ENCODE peak calls at places on chromosomes 2 and 18, in seven cellular contexts. X, K, R, H, P, G and M are unnamed samples. For H3K4me1, the result is how much of the 10 kb centered on the place peaks cover.

GRCh38 chr2:147937744-147938349 is 82.7 kb downstream of the ORC4 start:
- DNase-seq in X (no peak), K (no peak), R (no peak), H (no peak), P (no peak), G (no peak), M (no peak)

GRCh38 chr2:9539530-9539929 is 16.1 kb downstream of the ADAM17 start:
- DNase-seq in X (no peak), K (no peak), R (no peak), H (no peak), P (no peak), G (no peak), M (no peak)

GRCh38 chr2:105576440-105577241 is 168.1 kb upstream of the NCK2 start:
- DNase-seq in X (no peak), K (no peak), R (no peak), H (no peak), P (peak), G (no peak), M (no peak)

GRCh38 chr18:24227976-24228660 is 89.3 kb downstream of the CABYR start:
- DNase-seq in X (no peak), K (no peak), R (no peak), H (no peak), P (no peak), G (no peak), M (no peak)

GRCh38 chr18:77127769-77128671 is 4.6 kb downstream of the MBP start:
- DNase-seq in X (peak), K (peak), R (no peak), H (peak), P (peak), G (no peak), M (no peak)

GRCh38 chr2:51649366-51649765 is 617.4 kb upstream of the NRXN1 start:
- DNase-seq in X (no peak), K (no peak), R (no peak), H (no peak), P (no peak), G (no peak), M (no peak)

GRCh38 chr2:176763871-176764404 is 448.7 kb upstream of the HNRNPA3 start:
- DNase-seq in X (no peak), K (no peak), R (no peak), H (no peak), P (no peak), G (no peak), M (no peak)

GRCh38 chr18:70659026-70659726 is 370.3 kb downstream of the SOCS6 start:
- DNase-seq in X (peak), K (no peak), R (no peak), H (no peak), P (peak), G (no peak), M (no peak)

GRCh38 chr18:62372156-62372555 is 47.0 kb downstream of the TNFRSF11A start:
- DNase-seq in X (no peak), K (no peak), R (no peak), H (no peak), P (no peak), G (no peak), M (no peak)

GRCh38 chr2:236454076-236454475 is 115.5 kb upstream of the ACKR3 start:
- DNase-seq in X (no peak), K (no peak), R (no peak), H (no peak), P (no peak), G (no peak), M (no peak)

GRCh38 chr2:18885457-18885856 is 296.1 kb upstream of the NT5C1B start:
- DNase-seq in X (no peak), K (no peak), R (no peak), H (no peak), P (no peak), G (no peak), M (no peak)

GRCh38 chr2:240220371-240220770 is 79.9 kb upstream of the OTOS start:
- DNase-seq in X (no peak), K (peak), R (no peak), H (no peak), P (no peak), G (no peak), M (no peak)

GRCh38 chr2:224982226-224982625 is 60.0 kb downstream of the DOCK10 start:
- DNase-seq in X (no peak), K (no peak), R (no peak), H (no peak), P (no peak), G (no peak), M (no peak)

GRCh38 chr2:9782197-9782719 is 61.0 kb upstream of the TAF1B start:
- DNase-seq in X (no peak), K (no peak), R (no peak), H (no peak), P (no peak), G (no peak), M (peak)

GRCh38 chr18:21502661-21503060 is 97.8 kb downstream of the ESCO1 start:
- DNase-seq in X (no peak), K (no peak), R (no peak), H (no peak), P (no peak), G (no peak), M (no peak)

GRCh38 chr2:38524580-38524979 is 78.1 kb downstream of the HNRNPLL start:
- DNase-seq in X (no peak), K (no peak), R (no peak), H (no peak), P (no peak), G (no peak), M (no peak)

GRCh38 chr2:241764272-241765241 is 12.1 kb upstream of the GAL3ST2 start:
- DNase-seq in X (no peak), K (no peak), R (no peak), H (no peak), P (no peak), G (no peak), M (no peak)

GRCh38 chr2:232229296-232229916 is 149.1 kb upstream of the ALPP start:
- DNase-seq in X (peak), K (no peak), R (no peak), H (no peak), P (no peak), G (no peak), M (no peak)

GRCh38 chr2:9401059-9401547 is 22.2 kb downstream of the ITGB1BP1 start:
- DNase-seq in X (no peak), K (no peak), R (no peak), H (no peak), P (no peak), G (no peak), M (no peak)

GRCh38 chr2:224646242-224646846 is 61.2 kb upstream of the CUL3 start:
- DNase-seq in X (no peak), K (no peak), R (no peak), H (no peak), P (no peak), G (no peak), M (no peak)

GRCh38 chr2:15189236-15189635 is 371.9 kb downstream of the NBAS start:
- DNase-seq in X (no peak), K (no peak), R (no peak), H (no peak), P (no peak), G (no peak), M (no peak)

GRCh38 chr18:47254341-47254939 is 3.0 kb upstream of the SKOR2 start:
- DNase-seq in X (peak), K (peak), R (no peak), H (no peak), P (no peak), G (no peak), M (no peak)

GRCh38 chr18:12460874-12461273 is 53.1 kb downstream of the PRELID3A start:
- DNase-seq in X (peak), K (no peak), R (no peak), H (no peak), P (no peak), G (no peak), M (no peak)

GRCh38 chr2:101386599-101387150 is 628 bp downstream of the CREG2 start:
- DNase-seq in X (no peak), K (no peak), R (no peak), H (no peak), P (no peak), G (no peak), M (no peak)

GRCh38 chr2:33278245-33278943 is 198.1 kb upstream of the RASGRP3 start:
- DNase-seq in X (peak), K (no peak), R (no peak), H (peak), P (no peak), G (no peak), M (no peak)

GRCh38 chr2:88615822-88616221 is 11.4 kb downstream of the EIF2AK3 start:
- DNase-seq in X (no peak), K (no peak), R (no peak), H (no peak), P (no peak), G (no peak), M (no peak)

GRCh38 chr2:241272722-241273551 is 42.5 kb downstream of the HDLBP start:
- DNase-seq in X (peak), K (peak), R (peak), H (peak), P (peak), G (no peak), M (peak)

GRCh38 chr2:209721497-209721896 is 50.1 kb upstream of the UNC80 start:
- DNase-seq in X (no peak), K (no peak), R (no peak), H (no peak), P (no peak), G (no peak), M (no peak)

GRCh38 chr2:177239934-177240600 is 24.5 kb downstream of the NFE2L2 start:
- DNase-seq in X (peak), K (no peak), R (peak), H (peak), P (no peak), G (peak), M (peak)

GRCh38 chr2:163255086-163255485 is 416.5 kb upstream of the KCNH7 start:
- DNase-seq in X (no peak), K (no peak), R (no peak), H (no peak), P (no peak), G (no peak), M (no peak)

GRCh38 chr2:167862787-167863186 is 384.6 kb downstream of the STK39 start:
- DNase-seq in X (no peak), K (no peak), R (no peak), H (no peak), P (no peak), G (no peak), M (no peak)

GRCh38 chr2:158025263-158025996 is 76.2 kb upstream of the UPP2 start:
- DNase-seq in X (no peak), K (no peak), R (no peak), H (no peak), P (no peak), G (no peak), M (no peak)

GRCh38 chr18:37709740-37710139 is 144.1 kb upstream of the CELF4 start:
- DNase-seq in X (no peak), K (no peak), R (no peak), H (no peak), P (no peak), G (no peak), M (no peak)

GRCh38 chr2:145158051-145158586 is 638.2 kb upstream of the ZEB2 start:
- DNase-seq in X (peak), K (peak), R (peak), H (peak), P (no peak), G (no peak), M (no peak)

GRCh38 chr2:234454433-234454832 is 42.4 kb downstream of the ARL4C start:
- DNase-seq in X (no peak), K (no peak), R (no peak), H (no peak), P (no peak), G (no peak), M (no peak)

GRCh38 chr2:110105608-110106467 is 9.8 kb downstream of the MALL start:
- DNase-seq in X (no peak), K (no peak), R (no peak), H (no peak), P (no peak), G (no peak), M (no peak)

GRCh38 chr2:72980535-72981217 is 63.4 kb downstream of the EMX1 start:
- DNase-seq in X (no peak), K (no peak), R (no peak), H (no peak), P (no peak), G (no peak), M (no peak)
- H3K27ac ChIP-seq in X (no peak), K (no peak), R (no peak), H (no peak), P (no peak), G (no peak), M (no peak)

GRCh38 chr2:46652514-46653170 is 173.3 kb downstream of the TMEM247 start:
- DNase-seq in X (no peak), K (no peak), R (no peak), H (no peak), P (no peak), G (no peak), M (no peak)

GRCh38 chr2:46653539-46653938 is 174.2 kb downstream of the TMEM247 start:
- DNase-seq in X (no peak), K (no peak), R (no peak), H (no peak), P (no peak), G (no peak), M (no peak)

GRCh38 chr2:46656640-46657039 is 177.3 kb downstream of the TMEM247 start:
- DNase-seq in X (no peak), K (no peak), R (no peak), H (no peak), P (no peak), G (no peak), M (no peak)

GRCh38 chr2:46657042-46657504 is 177.7 kb downstream of the TMEM247 start:
- DNase-seq in X (no peak), K (no peak), R (no peak), H (peak), P (no peak), G (no peak), M (no peak)

GRCh38 chr2:46655551-46656436 is 176.4 kb downstream of the TMEM247 start:
- DNase-seq in X (no peak), K (no peak), R (no peak), H (no peak), P (no peak), G (no peak), M (no peak)
- H3K4me3 ChIP-seq in X (no peak), K (no peak), R (no peak), H (no peak), P (no peak), G (no peak), M (no peak)

GRCh38 chr2:48344441-48344756 is 185.6 kb upstream of the STON1 start:
- DNase-seq in X (no peak), K (no peak), R (no peak), H (no peak), P (no peak), G (no peak), M (no peak)

GRCh38 chr2:48343571-48344440 is 186.1 kb upstream of the STON1 start:
- DNase-seq in X (no peak), K (no peak), R (no peak), H (no peak), P (no peak), G (no peak), M (no peak)

GRCh38 chr2:48345176-48345575 is 184.8 kb upstream of the STON1 start:
- DNase-seq in X (no peak), K (no peak), R (no peak), H (no peak), P (no peak), G (no peak), M (no peak)

GRCh38 chr2:48347712-48348111 is 182.2 kb upstream of the STON1 start:
- DNase-seq in X (no peak), K (no peak), R (no peak), H (no peak), P (no peak), G (no peak), M (no peak)

DNA sequence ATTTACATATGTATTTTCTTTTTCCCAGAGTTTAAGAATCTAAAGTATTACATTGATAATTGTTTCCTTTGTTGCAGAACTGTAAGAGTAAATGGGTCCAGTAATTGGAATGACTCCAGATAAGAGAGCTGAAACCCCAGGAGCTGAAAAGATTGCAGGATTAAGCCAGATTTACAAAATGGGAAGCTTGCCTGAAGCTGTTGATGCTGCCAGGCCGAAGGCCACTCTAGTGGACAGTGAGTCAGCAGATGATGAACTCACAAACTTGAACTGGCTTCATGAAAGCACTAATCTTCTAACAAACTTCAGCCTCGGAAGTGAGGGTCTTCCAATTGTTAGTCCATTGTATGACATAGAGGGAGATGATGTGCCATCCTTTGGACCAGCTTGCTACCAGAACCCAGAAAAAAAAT is 183.8 kb upstream of the STON1 start:
- DNase-seq in X (peak), K (no peak), R (no peak), H (peak), P (no peak), G (no peak), M (no peak)
- H3K4me1 ChIP-seq in X (half or more), K (under half), R (under half), H (under half), P (under half), G (under half), M (under half)

GRCh38 chr2:230888824-230889400 is 24.2 kb downstream of the ITM2C start:
- DNase-seq in X (no peak), K (no peak), R (no peak), H (no peak), P (no peak), G (no peak), M (no peak)

GRCh38 chr2:230886207-230886606 is 21.5 kb downstream of the ITM2C start:
- DNase-seq in X (no peak), K (no peak), R (no peak), H (no peak), P (no peak), G (no peak), M (no peak)

GRCh38 chr2:230886641-230887040 is 21.9 kb downstream of the ITM2C start:
- DNase-seq in X (no peak), K (no peak), R (no peak), H (no peak), P (no peak), G (no peak), M (no peak)

GRCh38 chr2:230885467-230886130 is 20.9 kb downstream of the ITM2C start:
- DNase-seq in X (no peak), K (no peak), R (no peak), H (no peak), P (no peak), G (no peak), M (no peak)

GRCh38 chr2:230887361-230887760 is 22.6 kb downstream of the ITM2C start:
- DNase-seq in X (no peak), K (no peak), R (no peak), H (no peak), P (no peak), G (no peak), M (no peak)
- H3K27ac ChIP-seq in X (no peak), K (no peak), R (no peak), H (no peak), P (no peak), G (no peak), M (no peak)

GRCh38 chr2:134228493-134228903 is 25.4 kb upstream of the MGAT5 start:
- DNase-seq in X (no peak), K (no peak), R (no peak), H (no peak), P (no peak), G (no peak), M (no peak)
- H3K4me3 ChIP-seq in X (no peak), K (no peak), R (no peak), H (no peak), P (no peak), G (no peak), M (no peak)

GRCh38 chr2:126658316-126658909 is 2.5 kb downstream of the GYPC start:
- DNase-seq in X (no peak), K (no peak), R (no peak), H (no peak), P (no peak), G (no peak), M (no peak)
- H3K4me1 ChIP-seq in X (half or more), K (half or more), R (under half), H (under half), P (half or more), G (half or more), M (under half)

GRCh38 chr2:217858519-217859466 is 144.0 kb downstream of the TNS1 start:
- DNase-seq in X (peak), K (peak), R (peak), H (peak), P (no peak), G (no peak), M (no peak)
- H3K27ac ChIP-seq in X (peak), K (peak), R (peak), H (peak), P (no peak), G (peak), M (no peak)

GRCh38 chr2:27714053-27714452 is 50.4 kb downstream of the SLC4A1AP start:
- DNase-seq in X (no peak), K (no peak), R (no peak), H (no peak), P (no peak), G (no peak), M (no peak)

GRCh38 chr2:27715318-27716165 is 51.9 kb downstream of the SLC4A1AP start:
- DNase-seq in X (peak), K (no peak), R (no peak), H (peak), P (no peak), G (no peak), M (no peak)

GRCh38 chr2:27717070-27717453 is 53.4 kb downstream of the SLC4A1AP start:
- DNase-seq in X (peak), K (no peak), R (no peak), H (no peak), P (no peak), G (no peak), M (no peak)

GRCh38 chr2:27714851-27715291 is 51.2 kb downstream of the SLC4A1AP start:
- DNase-seq in X (no peak), K (no peak), R (no peak), H (no peak), P (no peak), G (no peak), M (no peak)

DNA sequence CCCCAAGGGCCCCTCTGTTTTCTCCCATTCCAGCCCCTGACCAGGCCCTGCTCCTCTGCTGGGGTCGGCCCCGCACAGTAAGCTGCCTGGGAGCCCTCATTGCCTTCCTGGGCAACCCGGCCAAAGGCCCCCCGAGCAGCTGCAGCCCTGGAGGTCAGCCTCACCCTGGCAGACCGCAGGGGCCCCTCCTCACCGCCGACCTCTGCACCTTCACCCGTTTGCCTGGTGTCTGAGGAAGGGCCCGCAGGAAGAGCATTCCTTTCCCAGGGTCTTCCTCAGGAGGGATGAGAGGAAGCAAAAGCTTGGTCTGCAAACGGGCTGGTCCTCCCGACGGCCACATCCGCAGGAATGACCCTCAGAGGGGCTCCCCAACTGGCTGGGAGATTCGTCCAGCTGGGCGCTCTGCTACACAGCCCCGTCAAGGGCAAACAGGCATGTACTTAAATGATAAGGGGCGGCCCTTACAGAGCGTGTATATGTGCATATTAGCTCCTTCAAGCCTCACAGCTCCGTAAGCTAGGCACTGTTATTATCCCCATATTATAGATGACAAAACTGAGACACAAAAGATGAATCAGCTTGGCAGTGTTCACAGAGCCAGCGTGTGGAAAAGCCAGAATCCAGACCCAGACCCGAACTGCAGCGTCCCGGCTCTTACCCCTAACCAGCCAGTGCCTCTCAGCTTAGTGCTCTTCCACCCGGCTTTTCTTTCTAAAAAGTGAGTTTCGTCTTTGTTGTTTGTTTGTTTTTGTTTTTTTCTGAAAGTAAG is 52.8 kb downstream of the SLC4A1AP start:
- DNase-seq in X (no peak), K (no peak), R (no peak), H (no peak), P (no peak), G (no peak), M (no peak)
- H3K4me3 ChIP-seq in X (peak), K (no peak), R (no peak), H (no peak), P (peak), G (no peak), M (no peak)